ENCODE peak calls at places on chromosome 5, in seven cellular contexts. B is mesothelial cell of epicardium, A is EH, J is substantia nigra, W is upper lobe of left lung, U is RCC 7860, L is heart right ventricle. V is an unnamed sample.
A peak's percentile ranks its signal among the peaks of the same experiment; 100 is the strongest.

GRCh38 chr5:97127727-97128126 is 14.7 kb downstream of the LIX1 start:
- DNase-seq in U (no peak), B (no peak), A (no peak), L (no peak), W (no peak), J (no peak), V (no peak)

GRCh38 chr5:101942321-101942882 is 353.7 kb downstream of the SLCO4C1 start:
- DNase-seq in L (no peak), W (no peak), B (no peak), U (no peak), J (no peak), A (peak; percentile 24), V (no peak)

GRCh38 chr5:158589939-158590338 is 509.8 kb downstream of the EBF1 start:
- DNase-seq in U (no peak), J (no peak), W (no peak), L (no peak), B (no peak), A (no peak), V (no peak)

GRCh38 chr5:132072508-132072907 is 1.1 kb upstream of the CSF2 start:
- DNase-seq in J (no peak), A (no peak), B (no peak), W (no peak), L (no peak), U (no peak), V (no peak)

GRCh38 chr5:149745-150450 is 41.4 kb upstream of the LRRC14B start:
- DNase-seq in W (no peak), A (peak; percentile 54), B (no peak), L (no peak), U (peak; percentile 37), J (no peak), V (no peak)

GRCh38 chr5:76041863-76042262 is 41.3 kb upstream of the SV2C start:
- DNase-seq in W (no peak), U (no peak), B (peak; percentile 40), J (no peak), L (no peak), A (no peak), V (no peak)

GRCh38 chr5:7876867-7877266 is 7.9 kb downstream of the MTRR start:
- DNase-seq in B (no peak), A (peak; percentile 58), L (no peak), U (peak; percentile 63), W (no peak), J (no peak), V (no peak)

GRCh38 chr5:36692791-36693763 is 86.7 kb downstream of the SLC1A3 start:
- DNase-seq in J (peak; percentile 92), L (peak; percentile 79), B (peak; percentile 49), U (peak; percentile 64), W (peak; percentile 90), A (peak; percentile 66), V (peak; percentile 69)

GRCh38 chr5:55636711-55637110 is 75.4 kb downstream of the SLC38A9 start:
- DNase-seq in W (no peak), A (peak; percentile 67), B (no peak), J (no peak), U (no peak), L (no peak), V (peak; percentile 68)

GRCh38 chr5:176492431-176492830 is 44.2 kb downstream of the FAF2 start:
- DNase-seq in U (no peak), W (no peak), A (peak; percentile 66), J (no peak), L (no peak), B (no peak), V (no peak)

GRCh38 chr5:141362719-141363118 is 1.2 kb upstream of the PCDHGA5 start:
- DNase-seq in J (no peak), W (no peak), B (no peak), U (no peak), L (no peak), A (no peak), V (no peak)

GRCh38 chr5:124453221-124454032 is 293.0 kb downstream of the ZNF608 start:
- DNase-seq in B (no peak), U (peak; percentile 96), A (peak; percentile 8), L (no peak), W (no peak), J (no peak), V (no peak)

GRCh38 chr5:16784088-16784487 is 152.0 kb downstream of the MYO10 start:
- DNase-seq in A (peak; percentile 66), U (peak; percentile 37), L (no peak), J (no peak), W (peak; percentile 28), B (no peak), V (no peak)

GRCh38 chr5:180348316-180348715 is 4.8 kb downstream of the GFPT2 start:
- DNase-seq in J (no peak), B (no peak), W (no peak), L (no peak), A (no peak), U (no peak), V (no peak)

GRCh38 chr5:142810891-142811290 is 40.7 kb downstream of the ARHGAP26 start:
- DNase-seq in U (no peak), L (no peak), J (no peak), B (no peak), A (no peak), W (no peak), V (no peak)

GRCh38 chr5:56211298-56211865 is 21.7 kb downstream of the ANKRD55 start:
- DNase-seq in J (no peak), U (peak; percentile 87), A (peak; percentile 96), W (no peak), B (no peak), L (no peak), V (peak; percentile 19)

GRCh38 chr5:180631549-180632392 is 17.6 kb downstream of the FLT4 start:
- DNase-seq in W (peak; percentile 66), J (no peak), L (no peak), U (no peak), A (no peak), B (no peak), V (no peak)

GRCh38 chr5:39202594-39203290 is 16.6 kb downstream of the FYB1 start:
- DNase-seq in J (no peak), B (no peak), U (no peak), L (no peak), W (no peak), A (no peak), V (no peak)

GRCh38 chr5:39138892-39139291 is 64.7 kb upstream of the RICTOR start:
- DNase-seq in B (no peak), U (peak; percentile 75), J (no peak), L (no peak), W (no peak), A (peak; percentile 78), V (no peak)

GRCh38 chr5:132819468-132819867 is 6.4 kb downstream of the SOWAHA start:
- DNase-seq in W (peak; percentile 61), L (no peak), A (no peak), B (no peak), U (no peak), J (no peak), V (no peak)

GRCh38 chr5:149581931-149582768 is 852 bp downstream of the ARHGEF37 start:
- DNase-seq in J (no peak), L (no peak), W (no peak), U (no peak), A (no peak), B (no peak), V (no peak)

GRCh38 chr5:72167790-72168189 is 60.5 kb downstream of the MAP1B start:
- DNase-seq in A (no peak), L (peak; percentile 55), W (no peak), J (peak; percentile 32), B (no peak), U (no peak), V (no peak)

GRCh38 chr5:61805101-61805500 is 473.0 kb downstream of the ZSWIM6 start:
- DNase-seq in J (no peak), L (no peak), W (no peak), A (peak; percentile 80), U (peak; percentile 50), B (no peak), V (no peak)

GRCh38 chr5:11452854-11453253 is 451.4 kb downstream of the CTNND2 start:
- DNase-seq in U (no peak), J (no peak), L (no peak), A (no peak), W (no peak), B (no peak), V (no peak)

GRCh38 chr5:102107865-102108264 is 188.2 kb downstream of the SLCO4C1 start:
- DNase-seq in B (no peak), L (no peak), J (no peak), A (no peak), U (no peak), W (no peak), V (no peak)

GRCh38 chr5:141716009-141716408 is 34.0 kb upstream of the ARAP3 start:
- DNase-seq in U (peak; percentile 8), J (no peak), L (no peak), B (no peak), A (no peak), W (no peak), V (no peak)

GRCh38 chr5:157348049-157348400 is 82.1 kb downstream of the CYFIP2 start:
- DNase-seq in B (no peak), L (no peak), U (no peak), W (no peak), A (no peak), J (no peak), V (no peak)

GRCh38 chr5:7437836-7438235 is 41.9 kb downstream of the ADCY2 start:
- DNase-seq in B (no peak), J (no peak), W (no peak), A (no peak), U (no peak), L (no peak), V (no peak)

GRCh38 chr5:40738502-40738901 is 17.3 kb downstream of the TTC33 start:
- DNase-seq in U (peak; percentile 34), A (no peak), B (no peak), W (no peak), J (no peak), L (no peak), V (no peak)

GRCh38 chr5:26482817-26483375 is 555.5 kb downstream of the CDH9 start:
- DNase-seq in U (peak; percentile 24), A (no peak), B (no peak), L (no peak), J (peak; percentile 11), W (no peak), V (peak; percentile 54)

GRCh38 chr5:112077180-112077579 is 320.2 kb upstream of the NREP start:
- DNase-seq in J (no peak), U (peak; percentile 18), W (no peak), L (no peak), B (no peak), A (peak; percentile 44), V (no peak)

GRCh38 chr5:134763221-134763620 is 4.6 kb downstream of the DDX46 start:
- DNase-seq in W (no peak), B (no peak), A (no peak), U (no peak), J (no peak), L (no peak), V (no peak)

GRCh38 chr5:112908854-112909253 is 13.2 kb downstream of the REEP5 start:
- DNase-seq in B (no peak), A (no peak), L (no peak), W (no peak), U (no peak), J (no peak), V (no peak)

GRCh38 chr5:59126665-59127354 is 543.9 kb downstream of the RAB3C start:
- DNase-seq in L (no peak), W (no peak), J (no peak), A (peak; percentile 37), B (no peak), U (no peak), V (no peak)

GRCh38 chr5:6574537-6574936 is 58.3 kb downstream of the NSUN2 start:
- DNase-seq in J (no peak), U (no peak), W (no peak), L (no peak), B (no peak), A (no peak), V (no peak)

GRCh38 chr5:176132471-176133288 is 105.5 kb upstream of the SIMC1 start:
- DNase-seq in U (no peak), J (no peak), L (no peak), W (peak; percentile 38), A (no peak), B (no peak), V (no peak)

GRCh38 chr5:177429248-177430045 is 3.0 kb downstream of the GRK6 start:
- DNase-seq in U (no peak), J (no peak), A (no peak), W (no peak), B (no peak), L (peak; percentile 50), V (peak; percentile 29)

GRCh38 chr5:141878186-141878770 is at the start of gene PCDH1:
- DNase-seq in A (peak; percentile 45), B (no peak), L (peak; percentile 55), J (peak; percentile 66), W (peak; percentile 91), U (no peak), V (no peak)

V was measured in tibial nerve.